ENCODE peak calls at places on chromosomes 4 and X, in six cellular contexts. E is HCT116, C is GM12878, L is A549, O is HepG2, M is K562. I is an unnamed sample.

GRCh38 chr4:48489683-48490011 is 405 bp upstream of the ZAR1 start:
- DNase-seq in E (no peak), C (no peak), L (no peak), O (no peak), M (no peak), I (peak)

GRCh38 chr4:173281001-173281400 is 53.2 kb downstream of the HMGB2 start:
- DNase-seq in E (no peak), C (no peak), L (no peak), O (no peak), M (no peak), I (no peak)

GRCh38 chrX:73401591-73402266 is 45.1 kb upstream of the CDX4 start:
- DNase-seq in E (no peak), C (no peak), L (no peak), O (no peak), M (no peak), I (peak)

GRCh38 chrX:15882704-15883539 is 28.3 kb upstream of the AP1S2 start:
- DNase-seq in E (no peak), C (peak), L (no peak), O (no peak), M (no peak), I (no peak)

GRCh38 chr4:75741027-75741426 is 16.6 kb downstream of the USO1 start:
- DNase-seq in E (no peak), C (no peak), L (no peak), O (no peak), M (no peak), I (no peak)

GRCh38 chr4:103996637-103997036 is 276.9 kb upstream of the TACR3 start:
- DNase-seq in E (peak), C (no peak), L (peak), O (peak), M (no peak), I (no peak)

GRCh38 chr4:112978691-112979472 is 70.6 kb upstream of the ANK2 start:
- DNase-seq in E (no peak), C (no peak), L (no peak), O (no peak), M (no peak), I (no peak)

GRCh38 chrX:115898382-115899001 is 272.1 kb upstream of the AGTR2 start:
- DNase-seq in E (peak), C (no peak), L (no peak), O (peak), M (peak), I (peak)

GRCh38 chr4:183797041-183797444 is 108.1 kb upstream of the STOX2 start:
- DNase-seq in E (no peak), C (no peak), L (peak), O (no peak), M (no peak), I (no peak)

GRCh38 chrX:75642811-75643361 is 120.0 kb upstream of the ZDHHC15 start:
- DNase-seq in E (no peak), C (no peak), L (no peak), O (no peak), M (no peak), I (no peak)

GRCh38 chr4:69057620-69058409 is 38.5 kb upstream of the UGT2B7 start:
- DNase-seq in E (no peak), C (no peak), L (no peak), O (peak), M (no peak), I (no peak)

GRCh38 chr4:76354517-76355473 is 48.3 kb downstream of the STBD1 start:
- DNase-seq in E (no peak), C (no peak), L (no peak), O (no peak), M (no peak), I (no peak)

GRCh38 chr4:106985830-106986229 is 50.3 kb downstream of the DKK2 start:
- DNase-seq in E (no peak), C (no peak), L (no peak), O (no peak), M (no peak), I (no peak)

GRCh38 chrX:119194631-119195030 is 41.5 kb upstream of the PGRMC1 start:
- DNase-seq in E (no peak), C (no peak), L (no peak), O (no peak), M (no peak), I (no peak)

GRCh38 chrX:147912093-147912801 is 528 bp downstream of the FMR1 start:
- DNase-seq in E (no peak), C (no peak), L (peak), O (no peak), M (peak), I (peak)

DNA sequence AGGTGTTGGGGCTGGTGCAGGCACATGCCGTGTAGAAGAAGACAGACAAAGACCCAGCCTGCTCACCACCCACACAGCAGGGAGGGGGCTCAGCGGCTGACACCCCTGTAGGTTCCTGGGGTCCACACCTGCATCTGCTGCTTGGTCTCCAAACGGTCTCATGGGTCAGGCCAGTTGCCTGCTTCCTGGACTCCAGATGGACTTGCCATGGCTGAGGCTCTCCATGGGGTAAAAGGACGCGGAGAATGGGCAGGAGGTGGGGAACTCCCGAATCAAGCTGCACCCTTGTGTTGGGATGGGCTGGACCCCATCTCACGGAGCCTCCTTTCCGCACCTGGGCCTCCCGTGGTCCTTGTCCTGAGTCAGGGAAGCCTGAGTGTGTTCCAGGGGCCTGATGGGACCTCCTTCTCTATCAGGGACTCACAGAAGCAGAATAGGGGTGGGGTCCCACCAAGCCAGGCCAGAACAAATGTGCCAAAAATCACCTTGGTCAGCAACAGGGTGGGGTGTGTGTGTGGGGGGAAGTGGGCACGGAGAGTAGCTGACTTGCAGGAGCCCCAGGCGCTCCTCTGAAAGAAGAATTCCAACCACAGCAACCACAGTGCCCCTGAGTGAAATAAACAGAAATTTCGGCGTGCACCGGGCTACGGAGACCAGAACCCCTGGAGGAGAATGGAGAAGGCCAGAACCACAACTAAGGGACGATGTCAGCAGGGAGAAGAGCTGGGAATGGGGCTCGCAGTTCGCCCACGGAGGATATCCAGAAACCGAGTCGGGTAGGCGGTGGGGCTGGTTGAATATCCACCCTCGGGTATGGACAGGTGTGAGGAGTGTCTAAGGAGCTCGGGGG is 11.8 kb upstream of the ASMTL start:
- DNase-seq in E (no peak), C (no peak), L (no peak), O (no peak), M (no peak), I (no peak)
- TF ChIP-seq CEBPB in E (no peak), C (no peak), L (no peak), O (no peak), M (no peak), I (no peak)

DNA sequence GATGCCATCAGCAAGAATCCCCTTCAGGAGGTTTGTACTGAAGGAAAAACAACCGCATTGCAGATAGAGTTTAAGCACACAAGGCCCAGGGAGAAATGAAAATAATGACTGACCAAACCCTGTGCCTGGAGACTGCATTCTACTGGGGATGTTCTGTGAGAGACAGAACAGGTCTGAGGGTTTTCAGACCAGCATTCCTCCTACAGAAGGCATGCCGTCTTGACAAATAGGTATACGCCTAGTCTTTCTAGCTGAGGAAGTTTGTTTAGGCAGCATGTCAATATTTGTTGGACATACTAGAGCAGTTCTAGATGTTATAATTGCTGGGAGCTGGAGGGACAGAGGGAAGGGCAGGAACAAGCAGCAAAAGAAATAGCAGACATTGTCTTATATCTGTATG is 68.4 kb upstream of the SCOC start:
- DNase-seq in E (no peak), C (no peak), L (no peak), O (no peak), M (no peak), I (no peak)
- TF ChIP-seq MAX in E (no peak), C (no peak), L (no peak), O (no peak), M (no peak), I (no peak)

DNA sequence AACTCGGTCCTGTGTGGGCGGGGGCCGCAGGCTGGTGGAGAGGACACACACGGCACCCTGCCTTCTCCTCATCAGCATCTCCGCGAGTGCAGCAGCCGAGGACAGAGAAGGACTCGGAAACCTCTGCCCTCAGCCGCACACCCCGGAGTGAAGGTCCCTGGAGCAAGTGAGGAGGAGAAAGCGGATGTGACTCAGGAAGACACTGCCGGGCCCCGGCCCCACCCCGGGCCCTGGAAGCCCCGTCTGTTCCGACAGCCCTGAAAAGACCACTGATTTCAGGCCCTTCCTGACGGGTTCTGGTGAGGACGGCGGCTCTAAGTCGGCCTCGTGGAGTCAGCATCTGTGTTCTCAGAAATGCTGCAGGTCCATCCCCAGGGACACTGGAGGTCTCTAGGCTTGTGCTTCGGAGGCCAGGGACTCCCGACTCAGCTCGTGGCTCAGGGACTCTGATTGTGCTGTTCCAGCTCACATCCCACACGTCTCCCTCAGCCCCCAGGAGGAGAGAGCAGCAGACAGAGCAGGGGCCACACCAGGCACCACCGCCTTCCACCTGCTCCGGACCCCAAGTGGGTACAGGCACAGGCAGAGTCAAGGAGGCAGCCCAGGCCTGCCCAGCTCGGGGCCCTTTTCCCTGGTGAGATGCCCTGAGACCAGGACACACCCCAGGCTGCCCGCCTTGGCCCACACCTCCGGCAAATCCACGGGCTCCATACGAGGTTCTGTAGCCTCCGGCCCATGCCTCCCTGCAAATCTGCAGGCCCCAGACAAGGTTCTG is 134.5 kb upstream of the NKX1-1 start:
- DNase-seq in E (no peak), C (no peak), L (no peak), O (no peak), M (peak), I (no peak)
- TF ChIP-seq CEBPB in E (no peak), C (no peak), L (no peak), O (no peak), M (no peak), I (no peak)

GRCh38 chr4:10460313-10461047 is 3.3 kb upstream of the ZNF518B start:
- DNase-seq in E (no peak), C (no peak), L (no peak), O (no peak), M (no peak), I (no peak)
- TF ChIP-seq MAX in E (no peak), C (no peak), L (no peak), O (no peak), M (no peak), I (no peak)